ENCODE peak calls at places on chromosomes 3 and 15, in five cellular contexts. Y, D, P, Z and Q are unnamed samples.

GRCh38 chr15:24878153-24878552 is 76.6 kb upstream of the SNRPN start:
- DNase-seq in Y (no peak), D (no peak), P (peak), Z (peak), Q (no peak)

GRCh38 chr15:63892794-63893441 is 59.2 kb upstream of the HERC1 start:
- DNase-seq in Y (no peak), D (peak), P (no peak), Z (no peak), Q (no peak)

GRCh38 chr3:24494616-24495333 is at the start of gene THRB:
- DNase-seq in Y (no peak), D (no peak), P (peak), Z (peak), Q (peak)

GRCh38 chr15:38398134-38398533 is 55.8 kb upstream of the FAM98B start:
- DNase-seq in Y (no peak), D (no peak), P (peak), Z (peak), Q (no peak)

GRCh38 chr15:37701230-37701629 is 233.2 kb upstream of the TMCO5A start:
- DNase-seq in Y (no peak), D (no peak), P (no peak), Z (no peak), Q (no peak)

GRCh38 chr3:96700322-96701315 is 113.8 kb upstream of the EPHA6 start:
- DNase-seq in Y (peak), D (no peak), P (no peak), Z (no peak), Q (no peak)

GRCh38 chr15:52140646-52141045 is 28.1 kb upstream of the BCL2L10 start:
- DNase-seq in Y (no peak), D (no peak), P (no peak), Z (no peak), Q (no peak)

GRCh38 chr15:42608767-42609488 is 33.5 kb downstream of the STARD9 start:
- DNase-seq in Y (no peak), D (no peak), P (no peak), Z (no peak), Q (no peak)

GRCh38 chr15:68042855-68043222 is 11.3 kb upstream of the PIAS1 start:
- DNase-seq in Y (no peak), D (no peak), P (no peak), Z (no peak), Q (no peak)

GRCh38 chr15:31440754-31441298 is 114.2 kb downstream of the KLF13 start:
- DNase-seq in Y (no peak), D (peak), P (peak), Z (peak), Q (no peak)

GRCh38 chr3:133428552-133428951 is 28.7 kb downstream of the BFSP2 start:
- DNase-seq in Y (no peak), D (no peak), P (no peak), Z (no peak), Q (no peak)

GRCh38 chr3:160480931-160481330 is 31.3 kb upstream of the TRIM59 start:
- DNase-seq in Y (no peak), D (no peak), P (no peak), Z (no peak), Q (no peak)

GRCh38 chr3:9416139-9416780 is 18.8 kb downstream of the SETD5 start:
- DNase-seq in Y (no peak), D (no peak), P (peak), Z (no peak), Q (no peak)

GRCh38 chr3:195247863-195248189 is 23.1 kb downstream of the XXYLT1 start:
- DNase-seq in Y (no peak), D (no peak), P (no peak), Z (no peak), Q (peak)

GRCh38 chr3:52128118-52128683 is 26.0 kb downstream of the POC1A start:
- DNase-seq in Y (peak), D (no peak), P (no peak), Z (no peak), Q (no peak)

GRCh38 chr3:12345141-12345561 is 56.3 kb downstream of the PPARG start:
- DNase-seq in Y (no peak), D (no peak), P (peak), Z (no peak), Q (no peak)

GRCh38 chr15:38721549-38721948 is 156.9 kb upstream of the RASGRP1 start:
- DNase-seq in Y (no peak), D (no peak), P (peak), Z (no peak), Q (no peak)

GRCh38 chr15:71431345-71432336 is 316.4 kb downstream of the THSD4 start:
- DNase-seq in Y (no peak), D (no peak), P (no peak), Z (no peak), Q (peak)

GRCh38 chr3:132444333-132444732 is 27.0 kb downstream of the DNAJC13 start:
- DNase-seq in Y (no peak), D (no peak), P (peak), Z (no peak), Q (no peak)

GRCh38 chr3:77196146-77196545 is 156.2 kb downstream of the ROBO2 start:
- DNase-seq in Y (no peak), D (no peak), P (no peak), Z (no peak), Q (no peak)

GRCh38 chr3:45553469-45553974 is 41.0 kb upstream of the LIMD1 start:
- DNase-seq in Y (no peak), D (no peak), P (peak), Z (peak), Q (no peak)

GRCh38 chr3:171115667-171116066 is 89.1 kb upstream of the SLC2A2 start:
- DNase-seq in Y (no peak), D (no peak), P (peak), Z (no peak), Q (peak)

GRCh38 chr3:112228786-112229185 is 65.2 kb downstream of the SLC9C1 start:
- DNase-seq in Y (no peak), D (no peak), P (no peak), Z (no peak), Q (no peak)

GRCh38 chr3:188792788-188793187 is 379.0 kb upstream of the TPRG1 start:
- DNase-seq in Y (no peak), D (no peak), P (peak), Z (peak), Q (peak)

GRCh38 chr3:108428580-108428979 is 81.8 kb downstream of the MYH15 start:
- DNase-seq in Y (no peak), D (no peak), P (no peak), Z (no peak), Q (no peak)

GRCh38 chr3:59411176-59411575 is 361.4 kb upstream of the CFAP20DC start:
- DNase-seq in Y (no peak), D (no peak), P (no peak), Z (no peak), Q (no peak)

GRCh38 chr3:87503901-87504498 is 227.6 kb upstream of the POU1F1 start:
- DNase-seq in Y (peak), D (no peak), P (peak), Z (no peak), Q (peak)

GRCh38 chr15:67836477-67836876 is 3.4 kb downstream of the RNU6-1 start:
- DNase-seq in Y (no peak), D (no peak), P (peak), Z (no peak), Q (peak)

GRCh38 chr3:177169936-177170722 is 27.2 kb downstream of the TBL1XR1 start:
- DNase-seq in Y (no peak), D (no peak), P (no peak), Z (no peak), Q (no peak)

GRCh38 chr3:161104561-161105551 is at the start of gene B3GALNT1:
- DNase-seq in Y (peak), D (no peak), P (peak), Z (peak), Q (no peak)

GRCh38 chr3:94303897-94304296 is 241.0 kb downstream of the NSUN3 start:
- DNase-seq in Y (no peak), D (no peak), P (peak), Z (peak), Q (no peak)

GRCh38 chr3:121869731-121870130 is 24.5 kb upstream of the SLC15A2 start:
- DNase-seq in Y (no peak), D (no peak), P (no peak), Z (no peak), Q (no peak)